ENCODE peak calls at places on chromosomes 13 and 19, in five cellular contexts. O is IMR-90, W is H9, B is mesenchymal stem cell, P is H1. L is an unnamed sample.
A peak's percentile ranks its signal among the peaks of the same experiment; 100 is the strongest.

GRCh38 chr19:44814517-44814916 is 5.6 kb downstream of the BCAM start:
- DNase-seq in O (no peak), W (no peak), B (no peak), P (no peak), L (no peak)

GRCh38 chr19:1252221-1252817 is 3.9 kb downstream of the MIDN start:
- DNase-seq in O (peak; percentile 88), W (no peak), B (peak; percentile 88), P (no peak), L (no peak)

GRCh38 chr19:18428837-18429674 is 8.9 kb downstream of the ISYNA1 start:
- DNase-seq in O (peak; percentile 72), W (peak; percentile 93), B (peak; percentile 94), P (no peak), L (peak; percentile 94)

GRCh38 chr13:39818953-39819352 is 163.5 kb downstream of the COG6 start:
- DNase-seq in O (peak; percentile 39), W (no peak), B (peak; percentile 43), P (no peak), L (no peak)

GRCh38 chr13:98565726-98566577 is 11.0 kb downstream of the STK24 start:
- DNase-seq in O (no peak), W (no peak), B (no peak), P (no peak), L (no peak)

GRCh38 chr19:54287456-54287855 is 6.5 kb upstream of the LILRB2 start:
- DNase-seq in O (peak; percentile 52), W (no peak), B (no peak), P (no peak), L (no peak)

GRCh38 chr13:99056381-99057014 is 78.6 kb upstream of the DOCK9 start:
- DNase-seq in O (no peak), W (no peak), B (no peak), P (no peak), L (no peak)

GRCh38 chr19:33904681-33905080 is 108.0 kb downstream of the KCTD15 start:
- DNase-seq in O (no peak), W (peak; percentile 65), B (no peak), P (no peak), L (peak; percentile 12)

GRCh38 chr13:84655677-84656076 is 773.4 kb upstream of the SLITRK1 start:
- DNase-seq in O (peak; percentile 31), W (no peak), B (no peak), P (no peak), L (no peak)

GRCh38 chr13:85528578-85529215 is 270.5 kb downstream of the SLITRK6 start:
- DNase-seq in O (peak; percentile 90), W (no peak), B (peak; percentile 37), P (no peak), L (no peak)

GRCh38 chr13:79812070-79812850 is 331.3 kb downstream of the NDFIP2 start:
- DNase-seq in O (no peak), W (no peak), B (no peak), P (no peak), L (no peak)

GRCh38 chr19:49084206-49085019 is 838 bp upstream of the SNRNP70 start:
- DNase-seq in O (no peak), W (no peak), B (no peak), P (no peak), L (no peak)

GRCh38 chr13:27489456-27489855 is 39.1 kb upstream of the MTIF3 start:
- DNase-seq in O (no peak), W (no peak), B (no peak), P (no peak), L (no peak)

GRCh38 chr13:99980201-99981114 is 1.1 kb upstream of the ZIC2 start:
- DNase-seq in O (peak; percentile 43), W (peak; percentile 89), B (peak; percentile 54), P (no peak), L (peak; percentile 62)

GRCh38 chr13:39676315-39676876 is 20.9 kb downstream of the COG6 start:
- DNase-seq in O (peak; percentile 39), W (no peak), B (peak; percentile 53), P (no peak), L (peak; percentile 15)

GRCh38 chr13:84417426-84417825 is 535.2 kb upstream of the SLITRK1 start:
- DNase-seq in O (no peak), W (no peak), B (no peak), P (no peak), L (no peak)

GRCh38 chr13:44272692-44273091 is 100.9 kb upstream of the SERP2 start:
- DNase-seq in O (peak; percentile 51), W (no peak), B (peak; percentile 53), P (no peak), L (no peak)

GRCh38 chr19:56806639-56807038 is 33.9 kb downstream of the PEG3 start:
- DNase-seq in O (no peak), W (no peak), B (no peak), P (no peak), L (no peak)

GRCh38 chr19:30449191-30449590 is 77.0 kb downstream of the ZNF536 start:
- DNase-seq in O (no peak), W (no peak), B (no peak), P (no peak), L (no peak)
- H3K9ac ChIP-seq in O (no peak overlapping the region), W (no peak overlapping the region), B (no peak overlapping the region), P (no peak overlapping the region), L (no peak overlapping the region)

GRCh38 chr13:49308104-49308875 is 60.6 kb downstream of the CDADC1 start:
- DNase-seq in O (peak; percentile 66), W (no peak), B (no peak), P (no peak), L (no peak)
- H3K14ac ChIP-seq in O (peak overlapping the region; percentile 97), W (no peak overlapping the region), B (no peak overlapping the region), P (no peak overlapping the region), L (peak overlapping the region; percentile 65)

GRCh38 chr19:58304748-58305064 is 471 bp upstream of the ERVK3-1 start:
- DNase-seq in O (no peak), W (no peak), B (no peak), P (no peak), L (no peak)
- H3K9ac ChIP-seq in O (no peak overlapping the region), W (no peak overlapping the region), B (peak overlapping the region; percentile 98), P (no peak overlapping the region), L (no peak overlapping the region)

GRCh38 chr13:20363162-20363561 is 131.0 kb upstream of the GJB6 start:
- DNase-seq in O (no peak), W (no peak), B (no peak), P (no peak), L (no peak)
- H3K14ac ChIP-seq in O (no peak overlapping the region), W (no peak overlapping the region), B (no peak overlapping the region), P (no peak overlapping the region), L (no peak overlapping the region)

GRCh38 chr13:46076827-46077226 is 24.3 kb upstream of the ZC3H13 start:
- DNase-seq in O (no peak), W (no peak), B (no peak), P (no peak), L (no peak)

GRCh38 chr13:46071590-46072249 is 19.2 kb upstream of the ZC3H13 start:
- DNase-seq in O (no peak), W (peak; percentile 57), B (no peak), P (no peak), L (no peak)

GRCh38 chr13:46077260-46077659 is 24.7 kb upstream of the ZC3H13 start:
- DNase-seq in O (no peak), W (no peak), B (no peak), P (no peak), L (no peak)

GRCh38 chr13:46079770-46080169 is 25.1 kb downstream of the CPB2 start:
- DNase-seq in O (no peak), W (no peak), B (no peak), P (no peak), L (no peak)

DNA sequence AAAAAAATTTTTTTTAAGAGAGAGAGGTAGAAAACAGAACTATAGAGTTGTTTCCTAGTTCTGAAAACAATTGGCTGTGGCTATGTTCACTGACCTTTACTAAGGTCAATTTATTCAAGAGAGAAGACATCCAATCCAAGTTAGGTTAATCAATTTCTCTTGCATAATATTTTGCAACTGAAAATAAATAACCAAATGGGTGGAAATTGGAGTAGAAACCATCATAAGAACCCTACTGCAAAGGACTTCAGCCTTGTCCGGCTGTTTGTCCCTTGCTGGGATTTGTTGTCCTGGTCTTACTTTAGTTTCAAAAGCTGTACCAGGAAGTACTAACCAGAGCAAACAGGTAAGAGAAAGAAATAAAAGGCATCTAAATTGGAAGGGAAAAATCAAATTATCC is 23.3 kb upstream of the ZC3H13 start:
- DNase-seq in O (no peak), W (no peak), B (no peak), P (no peak), L (no peak)
- H3K9ac ChIP-seq in O (no peak overlapping the region), W (no peak overlapping the region), B (no peak overlapping the region), P (no peak overlapping the region), L (no peak overlapping the region)

DNA sequence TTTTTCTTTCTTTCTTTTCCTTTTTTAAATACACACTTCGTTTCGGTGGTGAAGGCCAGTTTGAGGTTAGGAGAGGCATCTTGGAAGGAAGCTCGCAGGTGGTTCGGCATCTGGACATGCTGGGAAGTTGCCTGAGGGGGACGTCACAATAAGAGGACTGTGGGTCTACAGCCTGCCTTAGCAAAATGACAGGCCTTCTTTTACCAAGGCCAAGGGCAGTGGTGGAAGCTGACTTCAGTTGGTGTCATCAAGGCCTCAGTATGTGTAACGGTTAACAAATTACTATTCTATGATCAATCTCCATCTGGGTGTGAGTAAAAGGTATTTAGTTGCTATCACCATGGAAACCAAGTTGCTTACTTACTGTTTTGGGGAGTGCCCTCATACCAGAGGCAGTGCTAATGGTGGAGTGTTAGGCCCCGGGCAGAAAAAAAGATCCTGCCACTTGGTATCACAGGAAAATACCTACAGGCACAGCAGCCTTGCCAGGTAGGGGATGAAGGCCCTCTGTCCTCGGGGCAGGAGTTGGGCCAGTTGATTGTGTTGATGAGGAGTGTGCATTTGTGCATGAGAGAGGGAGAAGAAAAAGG is 10.3 kb downstream of the ACTN4 start:
- DNase-seq in O (peak; percentile 89), W (no peak), B (peak; percentile 92), P (no peak), L (no peak)
- H3K14ac ChIP-seq in O (peak overlapping the region; percentile 98), W (peak overlapping the region; percentile 88), B (no peak overlapping the region), P (no peak overlapping the region), L (no peak overlapping the region)

GRCh38 chr19:15291089-15291488 is 41.2 kb downstream of the BRD4 start:
- DNase-seq in O (peak; percentile 83), W (no peak), B (peak; percentile 67), P (no peak), L (no peak)

GRCh38 chr19:15288146-15288963 is 44.0 kb downstream of the BRD4 start:
- DNase-seq in O (peak; percentile 24), W (no peak), B (no peak), P (no peak), L (no peak)

GRCh38 chr19:15291666-15292065 is 40.7 kb downstream of the BRD4 start:
- DNase-seq in O (peak; percentile 81), W (no peak), B (peak; percentile 34), P (no peak), L (no peak)

GRCh38 chr19:15290149-15290548 is 42.2 kb downstream of the BRD4 start:
- DNase-seq in O (no peak), W (no peak), B (no peak), P (no peak), L (no peak)

GRCh38 chr19:15289673-15290072 is 42.7 kb downstream of the BRD4 start:
- DNase-seq in O (no peak), W (no peak), B (no peak), P (no peak), L (no peak)
- H3K9ac ChIP-seq in O (no peak overlapping the region), W (no peak overlapping the region), B (no peak overlapping the region), P (no peak overlapping the region), L (no peak overlapping the region)